ENCODE peak calls at places on chromosomes 7 and 10, in eight cellular contexts. One of them, this sample, is unnamed.

GRCh38 chr10:117373848-117374505 is 1.3 kb downstream of the PDZD8 start:
- DNase-seq in GM23338: peak
- DNase-seq in posterior vena cava: peak
- DNase-seq in GOT3: no peak
- DNase-seq in H4: peak
- DNase-seq in fibroblast of lung: peak
- DNase-seq in RPMI7951: peak
- DNase-seq in ELR: peak
- DNase-seq in this sample: peak

GRCh38 chr10:69902835-69903535 is 101.3 kb downstream of the COL13A1 start:
- DNase-seq in GOT3: no peak
- DNase-seq in H4: no peak
- DNase-seq in GM23338: no peak
- DNase-seq in RPMI7951: no peak
- DNase-seq in fibroblast of lung: no peak
- DNase-seq in posterior vena cava: no peak
- DNase-seq in ELR: no peak
- DNase-seq in this sample: no peak

GRCh38 chr7:47602272-47603004 is 20.5 kb upstream of the TNS3 start:
- DNase-seq in RPMI7951: peak
- DNase-seq in GM23338: no peak
- DNase-seq in fibroblast of lung: no peak
- DNase-seq in GOT3: no peak
- DNase-seq in H4: peak
- DNase-seq in ELR: peak
- DNase-seq in posterior vena cava: no peak
- DNase-seq in this sample: no peak

GRCh38 chr10:117501460-117502035 is 41.0 kb upstream of the EMX2 start:
- DNase-seq in fibroblast of lung: no peak
- DNase-seq in GOT3: no peak
- DNase-seq in ELR: no peak
- DNase-seq in posterior vena cava: no peak
- DNase-seq in H4: no peak
- DNase-seq in GM23338: no peak
- DNase-seq in RPMI7951: no peak
- DNase-seq in this sample: no peak

GRCh38 chr7:105594034-105594433 is 12.7 kb upstream of the EFCAB10 start:
- DNase-seq in GOT3: no peak
- DNase-seq in RPMI7951: no peak
- DNase-seq in fibroblast of lung: no peak
- DNase-seq in H4: no peak
- DNase-seq in GM23338: peak
- DNase-seq in posterior vena cava: no peak
- DNase-seq in ELR: no peak
- DNase-seq in this sample: no peak

GRCh38 chr7:37028909-37029440 is 304.7 kb upstream of the AOAH start:
- DNase-seq in GM23338: no peak
- DNase-seq in ELR: no peak
- DNase-seq in GOT3: no peak
- DNase-seq in RPMI7951: no peak
- DNase-seq in fibroblast of lung: no peak
- DNase-seq in posterior vena cava: no peak
- DNase-seq in H4: no peak
- DNase-seq in this sample: no peak

GRCh38 chr10:48682265-48682664 is 2.4 kb upstream of the WDFY4 start:
- DNase-seq in ELR: no peak
- DNase-seq in posterior vena cava: no peak
- DNase-seq in RPMI7951: no peak
- DNase-seq in fibroblast of lung: no peak
- DNase-seq in GM23338: no peak
- DNase-seq in GOT3: no peak
- DNase-seq in H4: no peak
- DNase-seq in this sample: no peak

GRCh38 chr10:30542001-30542861 is 87.3 kb downstream of the LYZL2 start:
- DNase-seq in GOT3: no peak
- DNase-seq in posterior vena cava: no peak
- DNase-seq in RPMI7951: peak
- DNase-seq in GM23338: no peak
- DNase-seq in H4: no peak
- DNase-seq in fibroblast of lung: peak
- DNase-seq in ELR: no peak
- DNase-seq in this sample: no peak

GRCh38 chr10:35612385-35613106 is 7.4 kb downstream of the GJD4 start:
- DNase-seq in RPMI7951: no peak
- DNase-seq in posterior vena cava: no peak
- DNase-seq in ELR: no peak
- DNase-seq in H4: no peak
- DNase-seq in GM23338: no peak
- DNase-seq in GOT3: no peak
- DNase-seq in fibroblast of lung: no peak
- DNase-seq in this sample: no peak

GRCh38 chr7:140230862-140231778 is 54.3 kb upstream of the KDM7A start:
- DNase-seq in GOT3: no peak
- DNase-seq in GM23338: peak
- DNase-seq in fibroblast of lung: no peak
- DNase-seq in RPMI7951: peak
- DNase-seq in posterior vena cava: peak
- DNase-seq in ELR: peak
- DNase-seq in H4: no peak
- DNase-seq in this sample: peak

GRCh38 chr7:39650676-39651075 is 27.3 kb downstream of the RALA start:
- DNase-seq in GM23338: no peak
- DNase-seq in posterior vena cava: no peak
- DNase-seq in GOT3: peak
- DNase-seq in H4: no peak
- DNase-seq in ELR: peak
- DNase-seq in RPMI7951: peak
- DNase-seq in fibroblast of lung: peak
- DNase-seq in this sample: peak

GRCh38 chr7:83824214-83824613 is 175.3 kb upstream of the SEMA3E start:
- DNase-seq in GM23338: no peak
- DNase-seq in ELR: peak
- DNase-seq in H4: no peak
- DNase-seq in RPMI7951: no peak
- DNase-seq in fibroblast of lung: peak
- DNase-seq in GOT3: no peak
- DNase-seq in posterior vena cava: no peak
- DNase-seq in this sample: peak

GRCh38 chr10:102745157-102745556 is 1.4 kb downstream of the WBP1L start:
- DNase-seq in posterior vena cava: no peak
- DNase-seq in GOT3: no peak
- DNase-seq in ELR: no peak
- DNase-seq in GM23338: no peak
- DNase-seq in RPMI7951: no peak
- DNase-seq in fibroblast of lung: no peak
- DNase-seq in H4: no peak
- DNase-seq in this sample: no peak

GRCh38 chr7:36820527-36821170 is 96.4 kb upstream of the AOAH start:
- DNase-seq in GOT3: no peak
- DNase-seq in fibroblast of lung: peak
- DNase-seq in ELR: no peak
- DNase-seq in posterior vena cava: no peak
- DNase-seq in RPMI7951: no peak
- DNase-seq in GM23338: no peak
- DNase-seq in H4: no peak
- DNase-seq in this sample: no peak